ENCODE peak calls at places on chromosome 16, in eight cellular contexts. B is GM13976, X is A549, G is mesothelial cell of epicardium, F is MCF 10A, T is dorsolateral prefrontal cortex, K is MM.1S, S is mammary epithelial cell. N is an unnamed sample.

GRCh38 chr16:11586856-11587642 is at the start of gene LITAF:
- DNase-seq in T (peak; percentile 52), B (peak; percentile 93), G (peak; percentile 37), K (peak; percentile 72), S (peak; percentile 74), X (peak; percentile 55), F (peak; percentile 66), N (peak; percentile 70)

GRCh38 chr16:66322174-66322573 is 44.3 kb upstream of the CDH5 start:
- DNase-seq in S (no peak), G (no peak), B (no peak), X (no peak), F (no peak), T (no peak), K (no peak), N (no peak)

GRCh38 chr16:67804853-67805542 is 1.4 kb downstream of the RANBP10 start:
- DNase-seq in S (no peak), B (no peak), T (no peak), K (no peak), X (no peak), F (no peak), G (no peak), N (no peak)

GRCh38 chr16:80720759-80721470 is 83.5 kb downstream of the CDYL2 start:
- DNase-seq in G (no peak), B (peak; percentile 38), T (no peak), X (no peak), F (no peak), S (peak; percentile 8), K (no peak), N (no peak)

GRCh38 chr16:15434425-15435215 is at the start of gene BMERB1:
- DNase-seq in T (peak; percentile 74), X (peak; percentile 77), B (peak; percentile 29), G (peak; percentile 27), K (peak; percentile 39), F (peak; percentile 25), S (peak; percentile 60), N (peak; percentile 83)

GRCh38 chr16:73048292-73049050 is 543 bp upstream of the ZFHX3 start:
- DNase-seq in B (no peak), K (no peak), T (no peak), X (peak; percentile 69), G (no peak), F (no peak), S (no peak), N (no peak)

GRCh38 chr16:11101695-11102522 is 154.1 kb downstream of the SOCS1 start:
- DNase-seq in G (no peak), X (no peak), B (no peak), T (no peak), S (no peak), K (no peak), F (no peak), N (no peak)

GRCh38 chr16:15642557-15643452 is at the start of gene MARF1:
- DNase-seq in B (peak; percentile 91), S (peak; percentile 96), X (peak; percentile 97), F (peak; percentile 96), G (peak; percentile 99), K (peak; percentile 96), T (peak; percentile 94), N (peak; percentile 36)

GRCh38 chr16:4614571-4615388 is at the start of gene UBALD1:
- DNase-seq in F (peak; percentile 94), K (peak; percentile 91), B (peak; percentile 94), G (peak; percentile 77), X (peak; percentile 93), T (peak; percentile 83), S (peak; percentile 87), N (peak; percentile 87)

GRCh38 chr16:4617880-4618279 is 3.2 kb upstream of the UBALD1 start:
- DNase-seq in K (no peak), F (no peak), G (no peak), X (no peak), S (no peak), T (no peak), B (no peak), N (no peak)

GRCh38 chr16:4615389-4616046 is 830 bp upstream of the UBALD1 start:
- DNase-seq in T (no peak), F (no peak), X (no peak), K (no peak), S (no peak), B (no peak), G (no peak), N (no peak)

GRCh38 chr16:4616047-4616811 is 1.5 kb upstream of the UBALD1 start:
- DNase-seq in G (peak; percentile 98), T (peak; percentile 100), X (peak; percentile 100), S (peak; percentile 99), K (peak; percentile 100), B (peak; percentile 97), F (peak; percentile 100), N (peak; percentile 93)

GRCh38 chr16:4618645-4619418 is 4.1 kb upstream of the UBALD1 start:
- DNase-seq in X (no peak), S (peak; percentile 56), K (no peak), B (no peak), F (peak; percentile 43), G (no peak), T (no peak), N (no peak)
- TF ChIP-seq CTCF in X (no peak), S (no peak), K (no peak), B (no peak), F (no peak), G (no peak), T (no peak), N (no peak)

GRCh38 chr16:84928679-84929420 is 82.5 kb downstream of the ZDHHC7 start:
- DNase-seq in G (no peak), B (no peak), X (no peak), T (no peak), F (peak; percentile 44), S (no peak), K (no peak), N (no peak)
- TF ChIP-seq CTCF in G (no peak), B (no peak), X (no peak), T (no peak), F (no peak), S (no peak), K (no peak), N (no peak)

DNA sequence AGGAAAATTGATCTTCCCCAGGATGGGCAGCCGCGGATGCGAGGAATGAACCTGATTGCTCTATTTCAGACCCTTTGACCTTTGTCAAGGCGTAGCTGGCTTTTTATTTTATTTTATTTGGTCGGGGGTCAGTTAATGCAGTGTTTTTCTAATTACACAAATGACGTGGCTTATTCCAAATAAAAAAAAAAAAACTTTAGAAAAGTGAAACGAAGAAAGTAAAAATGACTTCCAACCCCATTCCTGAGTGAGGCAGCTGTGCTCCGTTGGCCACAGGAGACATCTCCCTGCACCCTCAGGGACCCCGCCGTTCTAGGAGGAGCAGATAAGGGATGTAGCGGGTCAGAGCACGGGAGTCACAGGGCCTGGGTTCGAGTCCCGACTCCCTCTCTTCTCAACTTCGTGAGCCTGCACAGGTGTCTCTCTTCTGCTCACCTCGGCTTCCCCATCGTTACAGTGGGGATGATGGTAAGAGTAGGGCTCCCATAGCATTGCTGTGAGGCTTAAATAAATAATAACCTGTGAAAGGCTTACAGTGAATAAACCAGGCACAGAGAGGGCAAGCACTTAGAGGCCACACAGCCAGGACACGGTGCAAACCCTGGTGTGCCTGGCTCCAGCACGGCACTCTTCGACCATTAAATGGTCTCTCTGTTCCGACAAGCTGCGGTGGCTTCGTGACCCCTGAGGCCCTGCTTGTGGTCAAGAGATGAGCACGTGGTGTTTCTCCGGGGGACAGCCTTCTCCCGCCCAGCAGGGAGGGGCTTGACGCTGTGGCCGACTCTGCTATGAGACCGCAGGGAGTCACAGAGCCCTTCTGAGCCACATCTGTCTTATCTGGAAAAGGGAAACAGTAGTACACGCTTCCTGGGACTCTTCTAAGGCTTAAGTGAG is 10.2 kb downstream of the FOXF1 start:
- DNase-seq in S (no peak), G (no peak), K (no peak), F (no peak), B (no peak), X (no peak), T (no peak), N (no peak)
- TF ChIP-seq CTCF in S (no peak), G (peak; percentile 9), K (no peak), F (no peak), B (no peak), X (no peak), T (no peak), N (no peak)

DNA sequence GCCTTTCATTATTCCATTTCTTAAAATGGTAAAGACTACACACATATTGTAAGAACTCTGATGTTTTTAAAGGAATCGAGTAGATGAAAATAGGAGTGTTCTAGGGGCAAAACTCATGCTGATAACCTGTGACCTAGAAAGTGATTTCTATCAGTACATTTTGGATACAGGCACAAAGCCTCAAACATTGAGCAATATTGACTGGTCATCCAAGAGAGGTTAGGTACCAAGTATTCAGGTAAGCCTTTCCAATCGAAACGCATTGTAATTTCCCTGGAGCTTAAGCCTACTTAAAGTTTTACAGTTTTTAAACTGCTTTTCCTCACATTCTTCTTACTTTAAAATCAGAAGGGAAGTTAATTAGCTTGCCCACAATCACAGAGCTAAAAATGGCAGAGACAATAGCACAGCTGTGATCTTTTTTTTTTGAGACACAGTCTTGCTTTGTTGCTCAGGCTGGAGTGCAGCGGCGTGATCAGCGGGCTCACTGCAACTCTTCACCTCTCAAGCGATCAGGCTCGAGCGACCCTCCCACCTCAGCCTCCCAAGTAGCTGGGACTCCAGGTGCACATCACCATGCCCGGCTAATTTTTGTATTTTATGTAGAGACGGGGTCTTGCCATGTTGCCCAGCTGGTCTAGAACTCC is 3.3 kb downstream of the GOT2 start:
- DNase-seq in T (no peak), F (no peak), K (no peak), G (no peak), X (no peak), B (no peak), S (no peak), N (no peak)
- TF ChIP-seq CTCF in T (no peak), F (no peak), K (no peak), G (no peak), X (no peak), B (no peak), S (no peak), N (no peak)

DNA sequence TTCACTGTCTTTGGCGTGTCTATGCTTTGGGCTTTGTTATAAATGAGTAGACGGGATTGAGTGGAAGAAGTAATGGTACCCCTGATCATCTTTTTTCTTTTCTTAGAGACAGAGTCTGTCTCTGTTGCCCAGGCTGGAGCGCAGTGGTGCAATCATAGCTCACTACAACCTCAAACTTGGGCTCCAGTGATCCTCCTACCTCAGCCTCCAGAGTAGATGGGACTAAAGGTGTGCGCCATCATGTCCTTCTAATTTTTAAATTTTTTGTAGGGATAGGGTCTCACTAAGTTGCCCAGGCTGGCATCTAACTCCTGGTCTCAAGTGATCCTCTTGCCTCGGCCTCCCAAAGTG is 14.9 kb upstream of the GPRC5B start:
- DNase-seq in G (no peak), T (no peak), F (no peak), B (no peak), S (no peak), K (no peak), X (no peak), N (no peak)
- TF ChIP-seq CTCF in G (no peak), T (no peak), F (no peak), B (no peak), S (no peak), K (no peak), X (no peak), N (no peak)

DNA sequence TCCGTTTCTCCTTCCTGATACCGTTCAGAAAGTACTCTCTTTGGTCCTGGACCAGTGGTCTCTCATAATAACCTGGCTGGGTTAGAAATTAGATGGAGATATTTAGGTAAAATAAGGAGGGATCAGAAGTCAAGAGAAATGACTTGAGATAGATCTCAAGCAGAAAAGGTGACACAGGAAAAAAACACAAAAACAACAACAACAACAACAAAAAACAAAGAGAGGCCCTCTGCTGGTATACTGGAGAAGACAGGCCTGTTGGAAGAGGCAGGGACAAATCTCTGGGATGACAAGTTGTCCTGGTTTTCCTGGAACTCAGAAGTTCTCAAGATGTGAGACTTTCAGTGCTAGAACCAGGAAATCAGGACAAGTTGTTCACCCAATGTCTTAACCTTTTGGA is 430.5 kb downstream of the SHISA9 start:
- DNase-seq in T (no peak), G (no peak), B (no peak), K (no peak), S (no peak), F (no peak), X (no peak), N (no peak)
- TF ChIP-seq CTCF in T (no peak), G (no peak), B (no peak), K (no peak), S (no peak), F (peak; percentile 18), X (no peak), N (no peak)